ENCODE peak calls at places on chromosomes 4 and X, in eight cellular contexts. H is suprapubic skin, A is GM12878, Q is right lobe of liver, G is colonic mucosa, F is MM.1S, O is pancreas, C is spleen. Z is an unnamed sample.
A peak's percentile ranks its signal among the peaks of the same experiment; 100 is the strongest.

GRCh38 chrX:53481093-53481492 is 46.9 kb upstream of the HSD17B10 start:
- DNase-seq in H (no peak), O (no peak), C (no peak), G (peak; percentile 31), F (no peak), Q (no peak), A (no peak), Z (no peak)

GRCh38 chrX:16484338-16484737 is 165.6 kb upstream of the S100G start:
- DNase-seq in C (no peak), H (no peak), O (no peak), A (no peak), G (no peak), Q (no peak), F (no peak), Z (peak; percentile 12)

GRCh38 chr4:76696109-76696508 is 201.8 kb downstream of the SOWAHB start:
- DNase-seq in O (no peak), A (no peak), F (no peak), Q (no peak), G (no peak), C (no peak), H (no peak), Z (no peak)

GRCh38 chr4:17535906-17536305 is 20.9 kb downstream of the CLRN2 start:
- DNase-seq in O (no peak), C (no peak), H (no peak), A (no peak), F (no peak), Q (no peak), G (no peak), Z (no peak)

GRCh38 chr4:34271479-34272355 is 1972.6 kb downstream of the ARAP2 start:
- DNase-seq in H (no peak), Q (no peak), G (no peak), F (no peak), O (no peak), A (no peak), C (no peak), Z (no peak)

GRCh38 chrX:2391869-2392606 is 108.7 kb downstream of the DHRSX start:
- DNase-seq in H (peak; percentile 34), G (no peak), A (no peak), C (no peak), Q (peak; percentile 49), O (no peak), F (no peak), Z (no peak)

GRCh38 chrX:17500145-17500579 is 125.2 kb downstream of the NHS start:
- DNase-seq in H (no peak), A (no peak), C (no peak), F (no peak), O (no peak), G (peak; percentile 54), Q (no peak), Z (no peak)

GRCh38 chrX:51182545-51182944 is 150.1 kb upstream of the NUDT10 start:
- DNase-seq in H (no peak), G (no peak), C (no peak), Q (no peak), O (no peak), A (no peak), F (no peak), Z (no peak)

GRCh38 chrX:40031861-40032422 is 65.8 kb downstream of the BCOR start:
- DNase-seq in C (no peak), F (no peak), H (no peak), Q (no peak), A (no peak), G (no peak), O (no peak), Z (no peak)

GRCh38 chr4:151745727-151746231 is 15.0 kb downstream of the GATB start:
- DNase-seq in O (no peak), C (no peak), A (no peak), Q (no peak), F (no peak), H (no peak), G (no peak), Z (no peak)

GRCh38 chr4:142743071-142743825 is 102.9 kb downstream of the INPP4B start:
- DNase-seq in A (no peak), H (no peak), O (no peak), Q (no peak), F (no peak), G (no peak), C (no peak), Z (no peak)

GRCh38 chr4:57095245-57095644 is 14.9 kb downstream of the IGFBP7 start:
- DNase-seq in F (no peak), Q (no peak), O (no peak), C (no peak), A (no peak), G (no peak), H (no peak), Z (no peak)

GRCh38 chr4:135201081-135201480 is 999.5 kb upstream of the PABPC4L start:
- DNase-seq in G (no peak), Q (no peak), F (no peak), O (no peak), A (no peak), H (no peak), C (no peak), Z (no peak)

GRCh38 chrX:14927391-14927790 is 54.2 kb downstream of the MOSPD2 start:
- DNase-seq in Q (no peak), A (no peak), H (no peak), O (no peak), F (no peak), C (no peak), G (no peak), Z (no peak)

GRCh38 chr4:147550626-147551250 is 66.5 kb upstream of the TMEM184C start:
- DNase-seq in H (no peak), O (no peak), F (no peak), Q (no peak), A (peak; percentile 24), C (no peak), G (no peak), Z (no peak)

GRCh38 chr4:186485621-186486062 is 69.7 kb downstream of the MTNR1A start:
- DNase-seq in G (no peak), F (no peak), A (no peak), Q (no peak), O (no peak), C (no peak), H (no peak), Z (no peak)

GRCh38 chr4:169644802-169645201 is 24.4 kb downstream of the CLCN3 start:
- DNase-seq in H (no peak), F (no peak), A (no peak), G (peak; percentile 32), C (no peak), Q (no peak), O (no peak), Z (no peak)

GRCh38 chr4:153643406-153644016 is 40.6 kb upstream of the TLR2 start:
- DNase-seq in Q (no peak), F (peak; percentile 72), C (no peak), G (no peak), O (no peak), A (peak; percentile 50), H (no peak), Z (no peak)

GRCh38 chr4:41613362-41613761 is 75.4 kb downstream of the LIMCH1 start:
- DNase-seq in C (no peak), G (peak; percentile 19), Q (no peak), A (no peak), H (no peak), F (no peak), O (no peak), Z (no peak)

GRCh38 chr4:8528713-8529112 is 51.5 kb upstream of the GPR78 start:
- DNase-seq in A (no peak), C (no peak), F (no peak), Q (no peak), G (no peak), H (no peak), O (no peak), Z (no peak)

DNA sequence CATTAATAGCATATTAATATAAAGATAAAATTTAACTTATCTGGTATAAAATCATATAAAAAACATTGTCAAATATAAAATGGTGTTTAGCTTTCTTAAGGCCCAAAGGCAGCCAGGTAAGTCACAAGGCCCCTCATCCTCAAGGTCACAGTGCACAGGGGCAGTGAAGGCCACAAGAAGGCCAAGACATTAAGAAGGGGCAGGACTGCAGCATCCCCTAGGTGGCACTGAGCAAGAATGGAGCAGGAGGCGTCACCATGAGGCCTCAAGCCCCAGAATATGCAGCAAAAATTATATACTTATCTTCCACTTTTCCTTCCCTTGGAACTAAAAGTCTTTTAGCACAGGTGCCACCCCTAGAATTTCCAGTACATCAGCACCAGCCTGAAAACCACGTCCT is 49.5 kb upstream of the MAGEA8 start:
- DNase-seq in O (no peak), C (no peak), H (no peak), A (no peak), F (no peak), G (no peak), Q (no peak), Z (no peak)
- TF ChIP-seq CTCF in O (no peak), C (no peak), H (no peak), A (no peak), F (no peak), G (no peak), Q (no peak), Z (no peak)

GRCh38 chr4:183276106-183276505 is 44.0 kb downstream of the CLDN22 start:
- DNase-seq in Q (no peak), F (no peak), O (no peak), H (no peak), A (no peak), G (no peak), C (no peak), Z (no peak)
- H3K27ac ChIP-seq in Q (no peak overlapping the region), F (no peak overlapping the region), O (no peak overlapping the region), H (no peak overlapping the region), A (no peak overlapping the region), G (no peak overlapping the region), C (no peak overlapping the region), Z (no peak overlapping the region)

DNA sequence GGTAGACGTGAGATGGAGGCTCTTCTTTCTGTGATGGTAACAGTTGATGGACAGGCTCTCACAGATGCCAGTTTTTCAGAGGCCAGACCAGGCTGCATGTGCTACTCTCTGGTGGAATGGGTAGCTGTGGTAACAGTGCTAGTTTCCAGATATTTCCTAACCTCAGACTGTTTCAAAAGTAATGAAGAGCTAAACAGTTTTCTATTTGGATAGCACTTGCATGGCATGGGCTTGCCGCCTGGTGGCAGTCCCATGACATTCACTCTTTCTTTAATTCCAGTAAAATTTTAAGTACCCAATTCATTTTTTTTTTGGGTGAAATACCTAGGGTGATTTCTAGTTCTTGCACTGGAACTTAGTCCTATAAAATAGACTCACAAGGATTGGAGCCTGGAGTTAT is 220.2 kb upstream of the MAD2L1 start:
- DNase-seq in Q (no peak), O (no peak), H (no peak), A (no peak), F (no peak), C (no peak), G (no peak), Z (no peak)
- TF ChIP-seq CTCF in Q (no peak), O (no peak), H (no peak), A (no peak), F (no peak), C (no peak), G (no peak), Z (no peak)

DNA sequence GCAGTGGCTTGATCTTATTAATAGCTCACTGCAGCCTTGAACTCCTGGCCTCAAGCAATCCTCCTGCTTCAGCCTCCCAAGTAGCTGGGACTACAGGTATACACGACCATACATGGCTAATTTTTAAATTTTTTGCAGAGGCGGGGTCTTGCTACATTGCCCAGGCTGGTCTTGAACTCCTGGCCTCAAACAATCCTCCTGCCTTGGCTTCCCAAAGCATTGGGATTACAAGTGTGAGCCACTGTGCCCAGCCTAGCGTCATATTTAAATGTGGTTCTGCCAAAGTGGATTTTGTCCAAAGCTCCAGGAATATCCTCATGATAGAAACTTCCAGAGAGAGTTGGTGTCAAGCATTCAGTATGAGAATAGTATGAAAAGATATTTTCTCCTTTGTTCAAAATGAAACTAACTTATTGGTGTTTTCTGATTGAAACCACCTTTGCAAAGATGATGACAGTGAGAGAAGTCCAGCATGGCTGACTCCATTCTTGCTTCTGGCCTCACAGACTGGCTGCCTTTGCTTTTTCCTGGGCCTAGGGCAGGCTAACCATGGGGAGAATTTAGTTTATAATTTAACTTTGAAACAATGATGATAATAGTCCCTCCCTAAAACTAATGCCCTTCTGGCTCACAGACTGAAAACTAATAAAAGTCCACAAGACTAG is 129.0 kb downstream of the C4orf51 start:
- DNase-seq in H (no peak), O (no peak), G (no peak), A (no peak), C (no peak), Q (no peak), F (no peak), Z (no peak)
- H3K27ac ChIP-seq in H (peak overlapping the region; percentile 49), O (peak overlapping the region; percentile 17), G (no peak overlapping the region), A (peak overlapping the region; percentile 90), C (no peak overlapping the region), Q (no peak overlapping the region), F (peak overlapping the region; percentile 13), Z (no peak overlapping the region)

Z was measured in CD4-positive, alpha-beta T cell.